ENCODE peak calls at places on chromosomes 12 and 14, in six cellular contexts. One of them, this sample, is unnamed.
A peak's percentile ranks its signal among the peaks of the same experiment; 100 is the strongest.

GRCh38 chr12:2364566-2365165 is 311.9 kb downstream of the CACNA1C start:
- DNase-seq in SK-N-SH: no peak
- DNase-seq in K562: no peak
- DNase-seq in H1: no peak
- DNase-seq in HepG2: no peak
- DNase-seq in GM12878: no peak
- DNase-seq in this sample: peak; percentile 90

GRCh38 chr14:54488646-54489317 is at the start of gene GMFB:
- DNase-seq in SK-N-SH: peak; percentile 92
- DNase-seq in K562: peak; percentile 85
- DNase-seq in H1: peak; percentile 60
- DNase-seq in HepG2: peak; percentile 80
- DNase-seq in GM12878: peak; percentile 52
- DNase-seq in this sample: peak; percentile 67

GRCh38 chr14:62988967-62989366 is 56.3 kb downstream of the KCNH5 start:
- DNase-seq in SK-N-SH: no peak
- DNase-seq in K562: no peak
- DNase-seq in H1: no peak
- DNase-seq in HepG2: no peak
- DNase-seq in GM12878: no peak
- DNase-seq in this sample: no peak

GRCh38 chr12:76028649-76029277 is 2.8 kb downstream of the PHLDA1 start:
- DNase-seq in SK-N-SH: no peak
- DNase-seq in K562: no peak
- DNase-seq in H1: no peak
- DNase-seq in HepG2: peak; percentile 51
- DNase-seq in GM12878: no peak
- DNase-seq in this sample: no peak

GRCh38 chr12:3165311-3165931 is 88.2 kb downstream of the TSPAN9 start:
- DNase-seq in SK-N-SH: no peak
- DNase-seq in K562: no peak
- DNase-seq in H1: no peak
- DNase-seq in HepG2: no peak
- DNase-seq in GM12878: no peak
- DNase-seq in this sample: no peak

GRCh38 chr12:79260923-79261322 is 396.3 kb downstream of the SYT1 start:
- DNase-seq in SK-N-SH: no peak
- DNase-seq in K562: no peak
- DNase-seq in H1: no peak
- DNase-seq in HepG2: no peak
- DNase-seq in GM12878: no peak
- DNase-seq in this sample: no peak

GRCh38 chr12:32644455-32644854 is 34.6 kb upstream of the DNM1L start:
- DNase-seq in SK-N-SH: no peak
- DNase-seq in K562: peak; percentile 16
- DNase-seq in H1: no peak
- DNase-seq in HepG2: no peak
- DNase-seq in GM12878: no peak
- DNase-seq in this sample: no peak

GRCh38 chr12:111393700-111394275 is 11.9 kb upstream of the SH2B3 start:
- DNase-seq in SK-N-SH: peak; percentile 48
- DNase-seq in K562: peak; percentile 62
- DNase-seq in H1: no peak
- DNase-seq in HepG2: no peak
- DNase-seq in GM12878: no peak
- DNase-seq in this sample: peak; percentile 80

GRCh38 chr12:80551897-80552296 is 107.9 kb downstream of the PTPRQ start:
- DNase-seq in SK-N-SH: no peak
- DNase-seq in K562: no peak
- DNase-seq in H1: no peak
- DNase-seq in HepG2: no peak
- DNase-seq in GM12878: no peak
- DNase-seq in this sample: no peak

GRCh38 chr12:111469406-111469805 is 63.7 kb downstream of the SH2B3 start:
- DNase-seq in SK-N-SH: no peak
- DNase-seq in K562: no peak
- DNase-seq in H1: no peak
- DNase-seq in HepG2: no peak
- DNase-seq in GM12878: no peak
- DNase-seq in this sample: no peak

GRCh38 chr12:101823891-101824290 is 6.9 kb downstream of the GNPTAB start:
- DNase-seq in SK-N-SH: peak; percentile 71
- DNase-seq in K562: peak; percentile 86
- DNase-seq in H1: no peak
- DNase-seq in HepG2: peak; percentile 21
- DNase-seq in GM12878: no peak
- DNase-seq in this sample: peak; percentile 28

GRCh38 chr12:109531411-109531810 is 41.9 kb downstream of the MMAB start:
- DNase-seq in SK-N-SH: peak; percentile 81
- DNase-seq in K562: no peak
- DNase-seq in H1: no peak
- DNase-seq in HepG2: no peak
- DNase-seq in GM12878: no peak
- DNase-seq in this sample: no peak

GRCh38 chr12:70730675-70731180 is 93.5 kb upstream of the PTPRB start:
- DNase-seq in SK-N-SH: no peak
- DNase-seq in K562: no peak
- DNase-seq in H1: no peak
- DNase-seq in HepG2: no peak
- DNase-seq in GM12878: no peak
- DNase-seq in this sample: no peak

GRCh38 chr12:113479578-113480335 is 8.1 kb upstream of the LHX5 start:
- DNase-seq in SK-N-SH: peak; percentile 51
- DNase-seq in K562: peak; percentile 71
- DNase-seq in H1: no peak
- DNase-seq in HepG2: peak; percentile 12
- DNase-seq in GM12878: no peak
- DNase-seq in this sample: no peak
- H3K27me3 ChIP-seq in SK-N-SH: peaks cover 51% of the 10 kb centered on the region
- H3K27me3 ChIP-seq in K562: peaks cover 43% of the 10 kb centered on the region
- H3K27me3 ChIP-seq in H1: peaks cover 69% of the 10 kb centered on the region
- H3K27me3 ChIP-seq in HepG2: peaks cover 41% of the 10 kb centered on the region
- H3K27me3 ChIP-seq in GM12878: peaks cover 14% of the 10 kb centered on the region
- H3K27me3 ChIP-seq in this sample: peaks cover 57% of the 10 kb centered on the region

DNA sequence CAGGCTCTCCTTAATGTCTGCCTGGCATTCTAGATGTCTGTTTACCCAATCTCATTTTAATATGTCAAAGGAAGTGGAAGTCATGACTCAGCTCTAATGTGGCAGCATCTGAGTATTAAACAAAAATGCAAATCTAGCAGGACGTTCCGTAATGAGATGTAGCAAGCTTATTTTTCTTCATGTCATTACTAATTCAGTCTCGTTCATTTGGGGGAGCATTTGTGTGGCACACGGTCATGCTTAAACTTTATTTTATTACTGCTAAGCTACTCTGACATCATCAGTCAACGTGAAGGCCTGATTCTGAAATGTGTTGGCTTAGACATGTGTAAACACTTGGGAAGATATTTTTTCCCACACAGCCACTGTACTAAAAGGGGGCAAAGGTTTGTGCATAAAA is 326.7 kb upstream of the TMPO start:
- DNase-seq in SK-N-SH: no peak
- DNase-seq in K562: no peak
- DNase-seq in H1: no peak
- DNase-seq in HepG2: no peak
- DNase-seq in GM12878: no peak
- DNase-seq in this sample: peak; percentile 2
- TF ChIP-seq GABPA in SK-N-SH: no peak
- TF ChIP-seq GABPA in K562: no peak
- TF ChIP-seq GABPA in H1: no peak
- TF ChIP-seq GABPA in HepG2: no peak
- TF ChIP-seq GABPA in GM12878: no peak
- TF ChIP-seq GABPA in this sample: no peak

GRCh38 chr14:24710403-24711063 is 76.5 kb upstream of the GZMB start:
- DNase-seq in SK-N-SH: peak; percentile 45
- DNase-seq in K562: peak; percentile 53
- DNase-seq in H1: no peak
- DNase-seq in HepG2: peak; percentile 71
- DNase-seq in GM12878: no peak
- DNase-seq in this sample: no peak

GRCh38 chr14:24712374-24712773 is 78.4 kb upstream of the GZMB start:
- DNase-seq in SK-N-SH: no peak
- DNase-seq in K562: no peak
- DNase-seq in H1: no peak
- DNase-seq in HepG2: no peak
- DNase-seq in GM12878: no peak
- DNase-seq in this sample: no peak

GRCh38 chr14:24715239-24715638 is 81.2 kb upstream of the GZMB start:
- DNase-seq in SK-N-SH: no peak
- DNase-seq in K562: no peak
- DNase-seq in H1: no peak
- DNase-seq in HepG2: no peak
- DNase-seq in GM12878: no peak
- DNase-seq in this sample: no peak

GRCh38 chr14:24713404-24713803 is 79.4 kb upstream of the GZMB start:
- DNase-seq in SK-N-SH: no peak
- DNase-seq in K562: no peak
- DNase-seq in H1: no peak
- DNase-seq in HepG2: peak; percentile 27
- DNase-seq in GM12878: no peak
- DNase-seq in this sample: no peak

GRCh38 chr14:24712909-24713308 is 78.9 kb upstream of the GZMB start:
- DNase-seq in SK-N-SH: no peak
- DNase-seq in K562: no peak
- DNase-seq in H1: no peak
- DNase-seq in HepG2: no peak
- DNase-seq in GM12878: no peak
- DNase-seq in this sample: no peak
- H3K4me3 ChIP-seq in SK-N-SH: no peak overlapping the region
- H3K4me3 ChIP-seq in K562: no peak overlapping the region
- H3K4me3 ChIP-seq in H1: no peak overlapping the region
- H3K4me3 ChIP-seq in HepG2: no peak overlapping the region
- H3K4me3 ChIP-seq in GM12878: no peak overlapping the region
- H3K4me3 ChIP-seq in this sample: no peak overlapping the region

DNA sequence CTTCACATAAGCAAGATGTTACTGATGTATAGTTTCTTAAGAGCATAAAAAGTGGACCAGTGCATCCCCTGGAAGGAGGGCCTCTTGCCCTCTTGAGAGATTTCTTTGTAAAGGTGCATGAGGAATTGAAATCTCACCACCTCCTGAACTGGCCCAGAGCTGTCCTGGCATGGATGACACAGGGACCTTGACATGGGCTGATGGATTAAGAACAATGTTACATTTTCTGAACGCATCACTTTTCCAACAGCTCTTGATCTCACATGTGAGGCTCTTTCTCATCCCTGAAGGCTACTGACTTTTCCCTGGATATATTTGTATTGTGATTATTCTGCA is 360.4 kb downstream of the RGS6 start:
- DNase-seq in SK-N-SH: no peak
- DNase-seq in K562: no peak
- DNase-seq in H1: no peak
- DNase-seq in HepG2: no peak
- DNase-seq in GM12878: no peak
- DNase-seq in this sample: no peak
- H3K27me3 ChIP-seq in SK-N-SH: peaks cover 27% of the 10 kb centered on the region
- H3K27me3 ChIP-seq in K562: no peaks in the 10 kb centered on the region
- H3K27me3 ChIP-seq in H1: no peaks in the 10 kb centered on the region
- H3K27me3 ChIP-seq in HepG2: peaks cover 4% of the 10 kb centered on the region
- H3K27me3 ChIP-seq in GM12878: no peaks in the 10 kb centered on the region
- H3K27me3 ChIP-seq in this sample: no peaks in the 10 kb centered on the region

DNA sequence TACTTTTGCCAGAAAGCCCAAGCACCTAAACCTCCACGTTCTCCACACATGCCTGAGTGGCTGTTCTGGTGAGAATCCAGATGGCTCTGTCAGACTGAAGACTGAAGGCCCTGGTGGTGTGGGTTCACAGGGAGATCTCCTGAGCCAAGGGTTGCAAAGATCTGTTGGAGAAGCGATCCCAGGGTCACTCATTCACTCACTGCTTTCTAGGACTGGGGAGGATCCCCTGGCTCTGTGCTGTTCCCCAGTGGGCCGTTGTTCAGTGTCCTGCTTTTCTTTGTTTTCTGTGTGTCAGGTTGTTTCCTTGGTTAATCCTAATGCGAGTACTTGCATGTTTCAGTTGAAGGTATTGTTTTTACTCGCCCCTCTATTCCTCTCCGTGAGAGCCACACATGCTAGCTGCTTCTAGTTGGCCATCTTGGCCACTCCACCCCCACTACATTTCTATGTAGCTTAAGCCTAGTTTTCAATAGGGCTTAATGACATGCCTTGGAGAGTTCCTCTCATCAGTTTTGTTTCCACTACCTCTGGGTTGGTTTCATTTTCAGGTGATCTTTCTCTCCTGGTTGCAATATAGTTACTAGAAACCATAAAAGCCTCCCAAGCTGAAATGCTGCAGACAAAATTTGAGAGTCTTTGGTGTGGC is 144.5 kb upstream of the SLC38A2 start:
- DNase-seq in SK-N-SH: no peak
- DNase-seq in K562: no peak
- DNase-seq in H1: no peak
- DNase-seq in HepG2: no peak
- DNase-seq in GM12878: peak; percentile 85
- DNase-seq in this sample: no peak
- TF ChIP-seq GABPA in SK-N-SH: no peak
- TF ChIP-seq GABPA in K562: no peak
- TF ChIP-seq GABPA in H1: no peak
- TF ChIP-seq GABPA in HepG2: no peak
- TF ChIP-seq GABPA in GM12878: no peak
- TF ChIP-seq GABPA in this sample: no peak

GRCh38 chr12:85877459-85877858 is 3.4 kb downstream of the NTS start:
- DNase-seq in SK-N-SH: no peak
- DNase-seq in K562: no peak
- DNase-seq in H1: no peak
- DNase-seq in HepG2: no peak
- DNase-seq in GM12878: no peak
- DNase-seq in this sample: no peak
- H3K4me3 ChIP-seq in SK-N-SH: no peak overlapping the region
- H3K4me3 ChIP-seq in K562: no peak overlapping the region
- H3K4me3 ChIP-seq in H1: no peak overlapping the region
- H3K4me3 ChIP-seq in HepG2: no peak overlapping the region
- H3K4me3 ChIP-seq in GM12878: no peak overlapping the region
- H3K4me3 ChIP-seq in this sample: no peak overlapping the region

GRCh38 chr12:57242329-57242690 is 8.7 kb downstream of the STAC3 start:
- DNase-seq in SK-N-SH: peak; percentile 64
- DNase-seq in K562: no peak
- DNase-seq in H1: no peak
- DNase-seq in HepG2: no peak
- DNase-seq in GM12878: no peak
- DNase-seq in this sample: no peak
- H3K27me3 ChIP-seq in SK-N-SH: peaks cover 19% of the 10 kb centered on the region
- H3K27me3 ChIP-seq in K562: peaks cover 23% of the 10 kb centered on the region
- H3K27me3 ChIP-seq in H1: peaks cover 55% of the 10 kb centered on the region
- H3K27me3 ChIP-seq in HepG2: peaks cover 55% of the 10 kb centered on the region
- H3K27me3 ChIP-seq in GM12878: peaks cover 5% of the 10 kb centered on the region
- H3K27me3 ChIP-seq in this sample: peaks cover 23% of the 10 kb centered on the region

GRCh38 chr12:58844161-58844560 is 76.1 kb downstream of the LRIG3 start:
- DNase-seq in SK-N-SH: no peak
- DNase-seq in K562: no peak
- DNase-seq in H1: no peak
- DNase-seq in HepG2: no peak
- DNase-seq in GM12878: no peak
- DNase-seq in this sample: no peak

GRCh38 chr12:58850826-58851225 is 69.5 kb downstream of the LRIG3 start:
- DNase-seq in SK-N-SH: no peak
- DNase-seq in K562: no peak
- DNase-seq in H1: no peak
- DNase-seq in HepG2: no peak
- DNase-seq in GM12878: no peak
- DNase-seq in this sample: no peak

GRCh38 chr12:58847876-58848600 is 72.3 kb downstream of the LRIG3 start:
- DNase-seq in SK-N-SH: no peak
- DNase-seq in K562: no peak
- DNase-seq in H1: no peak
- DNase-seq in HepG2: no peak
- DNase-seq in GM12878: no peak
- DNase-seq in this sample: no peak
- TF ChIP-seq GABPA in SK-N-SH: no peak
- TF ChIP-seq GABPA in K562: no peak
- TF ChIP-seq GABPA in H1: no peak
- TF ChIP-seq GABPA in HepG2: no peak
- TF ChIP-seq GABPA in GM12878: no peak
- TF ChIP-seq GABPA in this sample: no peak